ENCODE peak calls at places on chromosomes 2 and 18, in seven cellular contexts. Z is Caki2; D is NCI-H1694; Q is HEK293T; P is erythroblast; G is CD8-positive, alpha-beta T cell; E is left ventricle myocardium superior. B is an unnamed sample.

GRCh38 chr2:45922577-45922988 is 271.1 kb downstream of the PRKCE start:
- DNase-seq in Z (no peak), E (peak; percentile 81), G (no peak), P (peak; percentile 31), Q (no peak), D (peak; percentile 79), B (no peak)

GRCh38 chr18:21452808-21453511 is 147.5 kb downstream of the ESCO1 start:
- DNase-seq in D (peak; percentile 29), Z (no peak), P (no peak), E (no peak), Q (no peak), G (no peak), B (no peak)

GRCh38 chr2:158191569-158191968 is 89.9 kb downstream of the UPP2 start:
- DNase-seq in G (no peak), E (no peak), Q (no peak), D (no peak), Z (no peak), P (no peak), B (no peak)

GRCh38 chr18:10771053-10771709 is 245.4 kb downstream of the NAPG start:
- DNase-seq in E (no peak), D (no peak), Q (no peak), P (no peak), Z (no peak), G (no peak), B (no peak)

GRCh38 chr18:76709659-76710645 is 112.4 kb upstream of the ZNF236 start:
- DNase-seq in Q (peak; percentile 59), D (peak; percentile 19), P (peak; percentile 73), G (peak; percentile 76), E (peak; percentile 77), Z (peak; percentile 29), B (peak; percentile 63)

GRCh38 chr2:5980351-5981054 is 288.3 kb downstream of the SOX11 start:
- DNase-seq in D (no peak), P (no peak), Z (no peak), E (no peak), Q (no peak), G (no peak), B (no peak)

GRCh38 chr2:230658877-230659652 is 53.6 kb upstream of the CAB39 start:
- DNase-seq in D (no peak), P (peak; percentile 96), Q (no peak), Z (no peak), G (no peak), E (no peak), B (peak; percentile 45)

GRCh38 chr2:120620025-120620793 is 115.5 kb upstream of the GLI2 start:
- DNase-seq in D (no peak), E (no peak), Q (no peak), G (no peak), P (no peak), Z (no peak), B (no peak)